ENCODE peak calls at places on chromosomes 4 and X, in six cellular contexts. One of them, this sample, is unnamed.

GRCh38 chrX:54640721-54641120 is 110.7 kb downstream of the GNL3L start:
- DNase-seq in tibial nerve: no peak
- DNase-seq in pancreas: no peak
- DNase-seq in IMR-90: no peak
- DNase-seq in epithelial cell of esophagus: peak
- DNase-seq in choroid plexus epithelial cell: peak
- DNase-seq in this sample: no peak

GRCh38 chr4:173192375-173193162 is 24.0 kb downstream of the GALNT7 start:
- DNase-seq in pancreas: no peak
- DNase-seq in choroid plexus epithelial cell: no peak
- DNase-seq in epithelial cell of esophagus: no peak
- DNase-seq in tibial nerve: no peak
- DNase-seq in IMR-90: no peak
- DNase-seq in this sample: no peak

GRCh38 chr4:3266076-3266475 is 17.1 kb downstream of the MSANTD1 start:
- DNase-seq in tibial nerve: no peak
- DNase-seq in choroid plexus epithelial cell: no peak
- DNase-seq in pancreas: no peak
- DNase-seq in IMR-90: no peak
- DNase-seq in epithelial cell of esophagus: no peak
- DNase-seq in this sample: no peak

GRCh38 chrX:66126671-66127070 is 37.4 kb upstream of the HEPH start:
- DNase-seq in epithelial cell of esophagus: no peak
- DNase-seq in tibial nerve: no peak
- DNase-seq in pancreas: no peak
- DNase-seq in choroid plexus epithelial cell: no peak
- DNase-seq in IMR-90: no peak
- DNase-seq in this sample: no peak

GRCh38 chrX:112521658-112522057 is 158.1 kb downstream of the LHFPL1 start:
- DNase-seq in tibial nerve: no peak
- DNase-seq in pancreas: no peak
- DNase-seq in IMR-90: no peak
- DNase-seq in choroid plexus epithelial cell: no peak
- DNase-seq in epithelial cell of esophagus: no peak
- DNase-seq in this sample: no peak

GRCh38 chr4:118991686-118992085 is 103.0 kb downstream of the SYNPO2 start:
- DNase-seq in tibial nerve: no peak
- DNase-seq in pancreas: no peak
- DNase-seq in choroid plexus epithelial cell: no peak
- DNase-seq in epithelial cell of esophagus: no peak
- DNase-seq in IMR-90: no peak
- DNase-seq in this sample: no peak

GRCh38 chr4:23934915-23935314 is 45.1 kb upstream of the PPARGC1A start:
- DNase-seq in epithelial cell of esophagus: peak
- DNase-seq in IMR-90: peak
- DNase-seq in tibial nerve: peak
- DNase-seq in pancreas: no peak
- DNase-seq in choroid plexus epithelial cell: peak
- DNase-seq in this sample: no peak

GRCh38 chr4:81019016-81019415 is 11.5 kb upstream of the BMP3 start:
- DNase-seq in pancreas: no peak
- DNase-seq in choroid plexus epithelial cell: no peak
- DNase-seq in epithelial cell of esophagus: no peak
- DNase-seq in IMR-90: no peak
- DNase-seq in tibial nerve: no peak
- DNase-seq in this sample: no peak

GRCh38 chr4:67593741-67594175 is 35.2 kb downstream of the STAP1 start:
- DNase-seq in epithelial cell of esophagus: peak
- DNase-seq in IMR-90: peak
- DNase-seq in tibial nerve: no peak
- DNase-seq in choroid plexus epithelial cell: peak
- DNase-seq in pancreas: no peak
- DNase-seq in this sample: no peak

GRCh38 chr4:163731071-163731470 is 236.6 kb downstream of the TMA16 start:
- DNase-seq in choroid plexus epithelial cell: no peak
- DNase-seq in pancreas: no peak
- DNase-seq in IMR-90: no peak
- DNase-seq in tibial nerve: no peak
- DNase-seq in epithelial cell of esophagus: no peak
- DNase-seq in this sample: no peak

GRCh38 chrX:45788941-45789348 is 588.3 kb upstream of the DIPK2B start:
- DNase-seq in epithelial cell of esophagus: peak
- DNase-seq in pancreas: no peak
- DNase-seq in IMR-90: peak
- DNase-seq in choroid plexus epithelial cell: no peak
- DNase-seq in tibial nerve: no peak
- DNase-seq in this sample: no peak

GRCh38 chr4:72569719-72570235 is 756 bp upstream of the ADAMTS3 start:
- DNase-seq in tibial nerve: no peak
- DNase-seq in pancreas: no peak
- DNase-seq in epithelial cell of esophagus: no peak
- DNase-seq in IMR-90: peak
- DNase-seq in choroid plexus epithelial cell: peak
- DNase-seq in this sample: no peak

GRCh38 chr4:57168986-57169385 is 58.8 kb upstream of the IGFBP7 start:
- DNase-seq in pancreas: no peak
- DNase-seq in epithelial cell of esophagus: no peak
- DNase-seq in choroid plexus epithelial cell: no peak
- DNase-seq in tibial nerve: no peak
- DNase-seq in IMR-90: no peak
- DNase-seq in this sample: no peak

GRCh38 chrX:49754238-49754857 is 58.6 kb upstream of the PAGE1 start:
- DNase-seq in IMR-90: peak
- DNase-seq in tibial nerve: no peak
- DNase-seq in choroid plexus epithelial cell: peak
- DNase-seq in pancreas: no peak
- DNase-seq in epithelial cell of esophagus: peak
- DNase-seq in this sample: peak

GRCh38 chr4:135515295-135515694 is 1313.7 kb upstream of the PABPC4L start:
- DNase-seq in pancreas: no peak
- DNase-seq in choroid plexus epithelial cell: peak
- DNase-seq in IMR-90: no peak
- DNase-seq in tibial nerve: no peak
- DNase-seq in epithelial cell of esophagus: no peak
- DNase-seq in this sample: no peak

GRCh38 chrX:10633722-10634121 is 13.3 kb upstream of the MID1 start:
- DNase-seq in choroid plexus epithelial cell: peak
- DNase-seq in epithelial cell of esophagus: peak
- DNase-seq in pancreas: no peak
- DNase-seq in IMR-90: peak
- DNase-seq in tibial nerve: no peak
- DNase-seq in this sample: no peak

GRCh38 chr4:48360966-48361470 is 19.7 kb downstream of the SLAIN2 start:
- DNase-seq in pancreas: no peak
- DNase-seq in epithelial cell of esophagus: no peak
- DNase-seq in tibial nerve: no peak
- DNase-seq in choroid plexus epithelial cell: peak
- DNase-seq in IMR-90: no peak
- DNase-seq in this sample: no peak

GRCh38 chr4:24607338-24607737 is 23.0 kb upstream of the DHX15 start:
- DNase-seq in tibial nerve: no peak
- DNase-seq in pancreas: no peak
- DNase-seq in IMR-90: peak
- DNase-seq in choroid plexus epithelial cell: no peak
- DNase-seq in epithelial cell of esophagus: no peak
- DNase-seq in this sample: no peak

GRCh38 chrX:70168238-70169188 is 8.8 kb upstream of the DGAT2L6 start:
- DNase-seq in choroid plexus epithelial cell: peak
- DNase-seq in epithelial cell of esophagus: peak
- DNase-seq in tibial nerve: no peak
- DNase-seq in IMR-90: peak
- DNase-seq in pancreas: no peak
- DNase-seq in this sample: peak

GRCh38 chrX:133249659-133250058 is 31.5 kb upstream of the TFDP3 start:
- DNase-seq in choroid plexus epithelial cell: peak
- DNase-seq in pancreas: no peak
- DNase-seq in tibial nerve: no peak
- DNase-seq in IMR-90: no peak
- DNase-seq in epithelial cell of esophagus: peak
- DNase-seq in this sample: no peak
- TF ChIP-seq CTCF in choroid plexus epithelial cell: peak
- TF ChIP-seq CTCF in pancreas: no peak
- TF ChIP-seq CTCF in tibial nerve: no peak
- TF ChIP-seq CTCF in IMR-90: peak
- TF ChIP-seq CTCF in epithelial cell of esophagus: peak
- TF ChIP-seq CTCF in this sample: no peak

GRCh38 chr4:98617358-98618047 is 40.9 kb downstream of the TSPAN5 start:
- DNase-seq in IMR-90: no peak
- DNase-seq in choroid plexus epithelial cell: no peak
- DNase-seq in tibial nerve: no peak
- DNase-seq in epithelial cell of esophagus: no peak
- DNase-seq in pancreas: no peak
- DNase-seq in this sample: no peak

GRCh38 chr4:98615991-98616390 is 42.4 kb downstream of the TSPAN5 start:
- DNase-seq in IMR-90: no peak
- DNase-seq in choroid plexus epithelial cell: no peak
- DNase-seq in epithelial cell of esophagus: no peak
- DNase-seq in pancreas: no peak
- DNase-seq in tibial nerve: no peak
- DNase-seq in this sample: no peak

GRCh38 chr4:98618670-98619069 is 39.7 kb downstream of the TSPAN5 start:
- DNase-seq in pancreas: no peak
- DNase-seq in epithelial cell of esophagus: no peak
- DNase-seq in IMR-90: no peak
- DNase-seq in choroid plexus epithelial cell: no peak
- DNase-seq in tibial nerve: no peak
- DNase-seq in this sample: no peak

GRCh38 chr4:98620087-98620784 is 38.2 kb downstream of the TSPAN5 start:
- DNase-seq in pancreas: no peak
- DNase-seq in epithelial cell of esophagus: no peak
- DNase-seq in tibial nerve: no peak
- DNase-seq in IMR-90: no peak
- DNase-seq in choroid plexus epithelial cell: no peak
- DNase-seq in this sample: no peak

GRCh38 chr4:98619197-98619596 is 39.2 kb downstream of the TSPAN5 start:
- DNase-seq in pancreas: no peak
- DNase-seq in choroid plexus epithelial cell: no peak
- DNase-seq in IMR-90: no peak
- DNase-seq in epithelial cell of esophagus: no peak
- DNase-seq in tibial nerve: no peak
- DNase-seq in this sample: no peak
- TF ChIP-seq CTCF in pancreas: no peak
- TF ChIP-seq CTCF in choroid plexus epithelial cell: no peak
- TF ChIP-seq CTCF in IMR-90: no peak
- TF ChIP-seq CTCF in epithelial cell of esophagus: no peak
- TF ChIP-seq CTCF in tibial nerve: no peak
- TF ChIP-seq CTCF in this sample: no peak

GRCh38 chr4:183429489-183429888 is 14.9 kb upstream of the CDKN2AIP start:
- DNase-seq in epithelial cell of esophagus: no peak
- DNase-seq in choroid plexus epithelial cell: no peak
- DNase-seq in IMR-90: no peak
- DNase-seq in tibial nerve: no peak
- DNase-seq in pancreas: no peak
- DNase-seq in this sample: no peak

GRCh38 chr4:183430317-183430986 is 14.0 kb upstream of the CDKN2AIP start:
- DNase-seq in epithelial cell of esophagus: no peak
- DNase-seq in choroid plexus epithelial cell: peak
- DNase-seq in pancreas: no peak
- DNase-seq in tibial nerve: no peak
- DNase-seq in IMR-90: no peak
- DNase-seq in this sample: no peak

GRCh38 chr4:183424109-183424751 is 20.2 kb upstream of the CDKN2AIP start:
- DNase-seq in tibial nerve: no peak
- DNase-seq in pancreas: no peak
- DNase-seq in epithelial cell of esophagus: no peak
- DNase-seq in IMR-90: no peak
- DNase-seq in choroid plexus epithelial cell: no peak
- DNase-seq in this sample: no peak

GRCh38 chr4:183422962-183423653 is 21.3 kb upstream of the CDKN2AIP start:
- DNase-seq in IMR-90: peak
- DNase-seq in choroid plexus epithelial cell: peak
- DNase-seq in epithelial cell of esophagus: peak
- DNase-seq in pancreas: no peak
- DNase-seq in tibial nerve: no peak
- DNase-seq in this sample: no peak

GRCh38 chr4:183426507-183426906 is 17.9 kb upstream of the CDKN2AIP start:
- DNase-seq in tibial nerve: no peak
- DNase-seq in IMR-90: no peak
- DNase-seq in epithelial cell of esophagus: no peak
- DNase-seq in choroid plexus epithelial cell: no peak
- DNase-seq in pancreas: no peak
- DNase-seq in this sample: no peak
- TF ChIP-seq CTCF in tibial nerve: no peak
- TF ChIP-seq CTCF in IMR-90: no peak
- TF ChIP-seq CTCF in epithelial cell of esophagus: no peak
- TF ChIP-seq CTCF in choroid plexus epithelial cell: no peak
- TF ChIP-seq CTCF in pancreas: no peak
- TF ChIP-seq CTCF in this sample: no peak

GRCh38 chr4:61200195-61200990 is at the start of gene ADGRL3:
- DNase-seq in tibial nerve: no peak
- DNase-seq in IMR-90: peak
- DNase-seq in choroid plexus epithelial cell: peak
- DNase-seq in epithelial cell of esophagus: peak
- DNase-seq in pancreas: peak
- DNase-seq in this sample: peak

GRCh38 chr4:61201562-61202099 is 1.5 kb downstream of the ADGRL3 start:
- DNase-seq in tibial nerve: no peak
- DNase-seq in epithelial cell of esophagus: peak
- DNase-seq in pancreas: no peak
- DNase-seq in IMR-90: no peak
- DNase-seq in choroid plexus epithelial cell: peak
- DNase-seq in this sample: peak

GRCh38 chr4:61200991-61201526 is 933 bp downstream of the ADGRL3 start:
- DNase-seq in epithelial cell of esophagus: peak
- DNase-seq in pancreas: peak
- DNase-seq in choroid plexus epithelial cell: peak
- DNase-seq in tibial nerve: no peak
- DNase-seq in IMR-90: no peak
- DNase-seq in this sample: peak

GRCh38 chr4:61202638-61203495 is 2.7 kb downstream of the ADGRL3 start:
- DNase-seq in IMR-90: no peak
- DNase-seq in choroid plexus epithelial cell: peak
- DNase-seq in pancreas: no peak
- DNase-seq in epithelial cell of esophagus: peak
- DNase-seq in tibial nerve: no peak
- DNase-seq in this sample: peak

DNA sequence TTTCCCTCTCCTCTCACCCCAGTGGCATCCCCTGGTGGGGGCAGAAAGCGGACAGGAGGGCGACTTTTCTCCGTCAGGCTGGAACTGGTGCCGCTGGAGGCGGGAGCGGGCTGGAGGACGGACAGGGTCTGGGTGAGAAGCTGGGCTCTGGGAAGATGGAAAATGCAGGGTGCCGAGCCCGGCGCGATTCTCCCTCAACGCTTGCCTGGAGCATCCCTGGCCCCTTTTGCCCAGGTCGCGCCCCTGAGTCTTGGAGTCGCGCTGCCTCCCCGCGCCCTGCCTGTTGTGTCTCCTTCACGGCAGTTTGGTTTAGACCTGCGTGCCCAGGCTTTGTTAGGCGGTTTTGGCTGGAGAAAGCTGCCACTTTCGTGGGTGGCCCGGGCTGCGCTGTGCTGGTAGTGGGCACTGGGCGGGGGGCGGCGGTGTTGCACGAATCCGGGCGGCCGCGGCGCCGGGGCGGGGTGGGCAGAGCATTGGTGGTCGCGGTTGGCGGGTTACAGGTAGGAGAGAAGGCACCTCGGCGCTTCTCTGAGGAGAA is 2.0 kb downstream of the ADGRL3 start:
- DNase-seq in pancreas: peak
- DNase-seq in tibial nerve: no peak
- DNase-seq in epithelial cell of esophagus: no peak
- DNase-seq in choroid plexus epithelial cell: peak
- DNase-seq in IMR-90: no peak
- DNase-seq in this sample: peak
- TF ChIP-seq CTCF in pancreas: no peak
- TF ChIP-seq CTCF in tibial nerve: no peak
- TF ChIP-seq CTCF in epithelial cell of esophagus: no peak
- TF ChIP-seq CTCF in choroid plexus epithelial cell: peak
- TF ChIP-seq CTCF in IMR-90: no peak
- TF ChIP-seq CTCF in this sample: no peak

This sample was measured in mesothelial cell of epicardium.